ENCODE peak calls at places on chromosomes 3 and 15, in eight cellular contexts. One of them, this sample, is unnamed.

GRCh38 chr15:79978694-79979519 is 7.9 kb upstream of the BCL2A1 start:
- DNase-seq in upper lobe of left lung: no peak
- DNase-seq in fibroblast of pulmonary artery: peak
- DNase-seq in fibroblast of mammary gland: peak
- DNase-seq in WTC11: no peak
- DNase-seq in mesothelial cell of epicardium: no peak
- DNase-seq in AG04450: peak
- DNase-seq in neural crest cell: no peak
- DNase-seq in this sample: no peak

GRCh38 chr3:18445421-18446066 is 20.4 kb upstream of the SATB1 start:
- DNase-seq in upper lobe of left lung: no peak
- DNase-seq in fibroblast of pulmonary artery: no peak
- DNase-seq in fibroblast of mammary gland: no peak
- DNase-seq in WTC11: no peak
- DNase-seq in mesothelial cell of epicardium: no peak
- DNase-seq in AG04450: no peak
- DNase-seq in neural crest cell: no peak
- DNase-seq in this sample: no peak

GRCh38 chr15:49238342-49238741 is 68.3 kb downstream of the GALK2 start:
- DNase-seq in upper lobe of left lung: no peak
- DNase-seq in fibroblast of pulmonary artery: peak
- DNase-seq in fibroblast of mammary gland: peak
- DNase-seq in WTC11: no peak
- DNase-seq in mesothelial cell of epicardium: no peak
- DNase-seq in AG04450: peak
- DNase-seq in neural crest cell: no peak
- DNase-seq in this sample: no peak

GRCh38 chr3:28612232-28612631 is 263.6 kb upstream of the AZI2 start:
- DNase-seq in upper lobe of left lung: no peak
- DNase-seq in fibroblast of pulmonary artery: no peak
- DNase-seq in fibroblast of mammary gland: no peak
- DNase-seq in WTC11: no peak
- DNase-seq in mesothelial cell of epicardium: no peak
- DNase-seq in AG04450: no peak
- DNase-seq in neural crest cell: no peak
- DNase-seq in this sample: no peak

GRCh38 chr3:161273589-161274218 is 52.6 kb downstream of the NMD3 start:
- DNase-seq in upper lobe of left lung: no peak
- DNase-seq in fibroblast of pulmonary artery: peak
- DNase-seq in fibroblast of mammary gland: peak
- DNase-seq in WTC11: no peak
- DNase-seq in mesothelial cell of epicardium: no peak
- DNase-seq in AG04450: no peak
- DNase-seq in neural crest cell: peak
- DNase-seq in this sample: no peak

GRCh38 chr3:193841581-193841980 is 248.6 kb downstream of the OPA1 start:
- DNase-seq in upper lobe of left lung: no peak
- DNase-seq in fibroblast of pulmonary artery: no peak
- DNase-seq in fibroblast of mammary gland: no peak
- DNase-seq in WTC11: no peak
- DNase-seq in mesothelial cell of epicardium: no peak
- DNase-seq in AG04450: no peak
- DNase-seq in neural crest cell: no peak
- DNase-seq in this sample: no peak

GRCh38 chr3:25045291-25045690 is 382.8 kb upstream of the RARB start:
- DNase-seq in upper lobe of left lung: no peak
- DNase-seq in fibroblast of pulmonary artery: peak
- DNase-seq in fibroblast of mammary gland: no peak
- DNase-seq in WTC11: no peak
- DNase-seq in mesothelial cell of epicardium: no peak
- DNase-seq in AG04450: no peak
- DNase-seq in neural crest cell: peak
- DNase-seq in this sample: no peak

GRCh38 chr15:85149460-85150129 is 167.9 kb downstream of the PDE8A start:
- DNase-seq in upper lobe of left lung: no peak
- DNase-seq in fibroblast of pulmonary artery: no peak
- DNase-seq in fibroblast of mammary gland: no peak
- DNase-seq in WTC11: no peak
- DNase-seq in mesothelial cell of epicardium: no peak
- DNase-seq in AG04450: no peak
- DNase-seq in neural crest cell: no peak
- DNase-seq in this sample: no peak

GRCh38 chr15:70023769-70024491 is 73.8 kb downstream of the TLE3 start:
- DNase-seq in upper lobe of left lung: no peak
- DNase-seq in fibroblast of pulmonary artery: peak
- DNase-seq in fibroblast of mammary gland: peak
- DNase-seq in WTC11: no peak
- DNase-seq in mesothelial cell of epicardium: no peak
- DNase-seq in AG04450: no peak
- DNase-seq in neural crest cell: no peak
- DNase-seq in this sample: no peak

GRCh38 chr15:62742409-62743171 is 300.0 kb upstream of the TPM1 start:
- DNase-seq in upper lobe of left lung: no peak
- DNase-seq in fibroblast of pulmonary artery: peak
- DNase-seq in fibroblast of mammary gland: peak
- DNase-seq in WTC11: peak
- DNase-seq in mesothelial cell of epicardium: peak
- DNase-seq in AG04450: peak
- DNase-seq in neural crest cell: peak
- DNase-seq in this sample: peak

GRCh38 chr3:127383656-127384179 is 95.9 kb upstream of the PRR20G start:
- DNase-seq in upper lobe of left lung: no peak
- DNase-seq in fibroblast of pulmonary artery: no peak
- DNase-seq in fibroblast of mammary gland: no peak
- DNase-seq in WTC11: no peak
- DNase-seq in mesothelial cell of epicardium: no peak
- DNase-seq in AG04450: no peak
- DNase-seq in neural crest cell: no peak
- DNase-seq in this sample: no peak

DNA sequence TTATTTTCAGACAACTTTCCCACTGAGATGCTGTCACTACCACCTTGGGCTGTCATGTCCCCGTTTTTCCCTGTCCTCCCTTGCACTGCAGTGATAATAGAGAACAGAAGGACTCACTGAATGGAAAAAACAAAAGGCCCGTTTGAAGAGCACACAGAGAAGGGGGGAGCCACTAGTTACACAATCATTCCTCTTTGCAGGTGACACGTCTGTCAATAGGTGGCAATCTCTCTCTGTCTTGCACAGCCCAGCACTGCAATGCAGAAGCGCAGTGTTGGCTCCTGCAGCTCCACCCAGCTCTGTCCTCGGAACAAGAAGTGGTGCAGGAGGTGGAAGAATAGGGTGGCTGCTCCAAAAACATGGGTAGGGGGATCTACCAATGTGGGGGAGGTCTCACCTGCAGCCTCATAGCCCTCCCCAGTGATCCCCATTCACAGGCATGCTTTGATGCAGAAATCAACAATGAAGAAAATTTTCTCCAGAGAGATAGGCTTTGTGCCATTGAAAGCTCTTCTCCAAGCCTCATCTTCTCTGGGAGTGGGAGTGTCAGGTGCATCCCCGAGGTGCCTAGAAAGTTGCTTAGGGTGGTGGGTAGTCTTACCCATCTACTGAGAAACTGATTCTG is 31.8 kb downstream of the FSTL1 start:
- DNase-seq in upper lobe of left lung: no peak
- DNase-seq in fibroblast of pulmonary artery: peak
- DNase-seq in fibroblast of mammary gland: peak
- DNase-seq in WTC11: peak
- DNase-seq in mesothelial cell of epicardium: no peak
- DNase-seq in AG04450: no peak
- DNase-seq in neural crest cell: no peak
- DNase-seq in this sample: no peak
- TF ChIP-seq CTCF in upper lobe of left lung: peak
- TF ChIP-seq CTCF in fibroblast of pulmonary artery: peak
- TF ChIP-seq CTCF in fibroblast of mammary gland: no peak
- TF ChIP-seq CTCF in WTC11: no peak
- TF ChIP-seq CTCF in mesothelial cell of epicardium: no peak
- TF ChIP-seq CTCF in AG04450: no peak
- TF ChIP-seq CTCF in neural crest cell: no peak
- TF ChIP-seq CTCF in this sample: no peak

DNA sequence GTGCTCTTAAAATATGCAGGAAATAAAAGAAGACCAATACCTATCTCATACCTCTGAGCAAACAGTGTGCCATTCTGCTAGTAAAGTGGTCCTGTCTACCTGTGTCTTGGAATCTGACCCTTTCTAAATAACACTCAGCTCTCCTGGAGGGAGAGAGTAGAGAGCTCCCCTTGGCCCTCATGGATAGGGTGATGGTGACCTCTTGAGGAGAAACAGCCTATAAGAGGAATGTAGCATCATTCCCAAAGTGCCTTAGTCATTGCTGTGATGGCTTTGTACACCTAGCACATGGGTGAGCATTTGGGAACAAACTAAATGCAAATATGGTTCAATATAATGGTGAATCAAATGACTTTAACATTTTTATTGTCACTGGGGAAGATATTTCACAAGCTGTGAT is 10.0 kb downstream of the SNTN start:
- DNase-seq in upper lobe of left lung: no peak
- DNase-seq in fibroblast of pulmonary artery: no peak
- DNase-seq in fibroblast of mammary gland: peak
- DNase-seq in WTC11: peak
- DNase-seq in mesothelial cell of epicardium: no peak
- DNase-seq in AG04450: no peak
- DNase-seq in neural crest cell: no peak
- DNase-seq in this sample: no peak
- TF ChIP-seq CTCF in upper lobe of left lung: no peak
- TF ChIP-seq CTCF in fibroblast of pulmonary artery: no peak
- TF ChIP-seq CTCF in fibroblast of mammary gland: peak
- TF ChIP-seq CTCF in WTC11: no peak
- TF ChIP-seq CTCF in mesothelial cell of epicardium: no peak
- TF ChIP-seq CTCF in AG04450: peak
- TF ChIP-seq CTCF in neural crest cell: no peak
- TF ChIP-seq CTCF in this sample: no peak

DNA sequence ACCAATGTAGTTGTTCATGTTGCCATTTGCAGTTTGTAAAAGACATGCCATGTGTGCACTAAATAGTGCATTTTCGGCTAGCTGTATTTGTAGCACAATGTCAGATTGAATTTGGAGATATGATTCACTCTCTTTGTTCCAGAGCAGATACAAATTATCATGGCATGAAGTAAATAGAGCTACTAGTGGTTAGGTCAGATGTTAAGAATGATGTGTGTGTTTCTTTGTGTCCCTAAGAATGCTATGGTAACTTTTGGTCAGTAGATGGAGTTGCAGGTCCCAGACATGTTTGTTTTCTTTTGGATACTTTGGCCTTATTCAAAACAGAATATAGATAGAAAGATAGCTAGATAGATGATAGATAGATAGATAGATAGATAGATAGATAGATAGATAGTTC is 595.8 kb downstream of the NLGN1 start:
- DNase-seq in upper lobe of left lung: no peak
- DNase-seq in fibroblast of pulmonary artery: peak
- DNase-seq in fibroblast of mammary gland: peak
- DNase-seq in WTC11: no peak
- DNase-seq in mesothelial cell of epicardium: no peak
- DNase-seq in AG04450: no peak
- DNase-seq in neural crest cell: no peak
- DNase-seq in this sample: no peak
- TF ChIP-seq CTCF in upper lobe of left lung: no peak
- TF ChIP-seq CTCF in fibroblast of pulmonary artery: peak
- TF ChIP-seq CTCF in fibroblast of mammary gland: peak
- TF ChIP-seq CTCF in WTC11: no peak
- TF ChIP-seq CTCF in mesothelial cell of epicardium: no peak
- TF ChIP-seq CTCF in AG04450: peak
- TF ChIP-seq CTCF in neural crest cell: peak
- TF ChIP-seq CTCF in this sample: no peak

GRCh38 chr15:88476635-88477038 is 9.1 kb downstream of the MRPS11 start:
- DNase-seq in upper lobe of left lung: no peak
- DNase-seq in fibroblast of pulmonary artery: peak
- DNase-seq in fibroblast of mammary gland: peak
- DNase-seq in WTC11: peak
- DNase-seq in mesothelial cell of epicardium: no peak
- DNase-seq in AG04450: peak
- DNase-seq in neural crest cell: peak
- DNase-seq in this sample: no peak
- TF ChIP-seq CTCF in upper lobe of left lung: peak
- TF ChIP-seq CTCF in fibroblast of pulmonary artery: peak
- TF ChIP-seq CTCF in fibroblast of mammary gland: peak
- TF ChIP-seq CTCF in WTC11: no peak
- TF ChIP-seq CTCF in mesothelial cell of epicardium: peak
- TF ChIP-seq CTCF in AG04450: peak
- TF ChIP-seq CTCF in neural crest cell: peak
- TF ChIP-seq CTCF in this sample: no peak

DNA sequence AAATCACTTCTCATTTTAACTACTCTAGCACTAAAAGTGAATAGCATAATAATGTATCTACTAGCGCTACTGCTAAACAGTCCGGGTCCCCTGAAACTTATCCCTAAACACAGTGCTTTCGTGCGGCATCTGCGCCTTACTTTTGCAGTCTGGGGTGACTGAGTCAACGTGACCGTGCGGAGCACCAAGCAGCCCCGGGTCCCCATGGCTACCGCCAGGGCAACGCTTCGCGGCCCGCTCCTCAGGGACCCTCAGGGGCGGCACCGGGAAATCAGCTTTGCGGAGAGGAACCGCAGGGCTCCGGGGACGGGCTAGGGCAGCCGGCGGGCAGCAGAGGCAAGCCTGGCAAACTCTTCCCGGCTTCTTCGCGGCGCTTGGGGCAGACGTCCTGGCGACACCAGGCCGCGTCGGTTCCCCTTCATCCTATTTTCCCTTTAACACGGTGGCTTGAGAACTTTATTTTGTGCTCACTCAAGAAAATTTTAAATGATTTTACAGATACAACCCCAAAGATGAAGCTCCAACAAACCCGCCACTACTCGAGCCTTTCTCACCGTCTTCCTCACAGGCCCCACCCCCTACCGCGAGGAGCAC is 753 bp upstream of the DIPK2A start:
- DNase-seq in upper lobe of left lung: peak
- DNase-seq in fibroblast of pulmonary artery: no peak
- DNase-seq in fibroblast of mammary gland: peak
- DNase-seq in WTC11: peak
- DNase-seq in mesothelial cell of epicardium: peak
- DNase-seq in AG04450: no peak
- DNase-seq in neural crest cell: peak
- DNase-seq in this sample: no peak
- TF ChIP-seq CTCF in upper lobe of left lung: peak
- TF ChIP-seq CTCF in fibroblast of pulmonary artery: no peak
- TF ChIP-seq CTCF in fibroblast of mammary gland: no peak
- TF ChIP-seq CTCF in WTC11: no peak
- TF ChIP-seq CTCF in mesothelial cell of epicardium: peak
- TF ChIP-seq CTCF in AG04450: no peak
- TF ChIP-seq CTCF in neural crest cell: peak
- TF ChIP-seq CTCF in this sample: no peak

GRCh38 chr3:72587282-72587681 is 261.0 kb downstream of the SHQ1 start:
- DNase-seq in upper lobe of left lung: no peak
- DNase-seq in fibroblast of pulmonary artery: no peak
- DNase-seq in fibroblast of mammary gland: no peak
- DNase-seq in WTC11: peak
- DNase-seq in mesothelial cell of epicardium: no peak
- DNase-seq in AG04450: no peak
- DNase-seq in neural crest cell: no peak
- DNase-seq in this sample: no peak
- TF ChIP-seq CTCF in upper lobe of left lung: no peak
- TF ChIP-seq CTCF in fibroblast of pulmonary artery: no peak
- TF ChIP-seq CTCF in fibroblast of mammary gland: no peak
- TF ChIP-seq CTCF in WTC11: no peak
- TF ChIP-seq CTCF in mesothelial cell of epicardium: no peak
- TF ChIP-seq CTCF in AG04450: no peak
- TF ChIP-seq CTCF in neural crest cell: no peak
- TF ChIP-seq CTCF in this sample: no peak

GRCh38 chr3:112120485-112120836 is 12.6 kb downstream of the GCSAM start:
- DNase-seq in upper lobe of left lung: no peak
- DNase-seq in fibroblast of pulmonary artery: no peak
- DNase-seq in fibroblast of mammary gland: no peak
- DNase-seq in WTC11: no peak
- DNase-seq in mesothelial cell of epicardium: no peak
- DNase-seq in AG04450: no peak
- DNase-seq in neural crest cell: no peak
- DNase-seq in this sample: no peak
- TF ChIP-seq CTCF in upper lobe of left lung: no peak
- TF ChIP-seq CTCF in fibroblast of pulmonary artery: no peak
- TF ChIP-seq CTCF in fibroblast of mammary gland: no peak
- TF ChIP-seq CTCF in WTC11: no peak
- TF ChIP-seq CTCF in mesothelial cell of epicardium: no peak
- TF ChIP-seq CTCF in AG04450: no peak
- TF ChIP-seq CTCF in neural crest cell: no peak
- TF ChIP-seq CTCF in this sample: no peak

GRCh38 chr3:14411988-14412387 is 9.6 kb downstream of the SLC6A6 start:
- DNase-seq in upper lobe of left lung: no peak
- DNase-seq in fibroblast of pulmonary artery: no peak
- DNase-seq in fibroblast of mammary gland: no peak
- DNase-seq in WTC11: peak
- DNase-seq in mesothelial cell of epicardium: no peak
- DNase-seq in AG04450: no peak
- DNase-seq in neural crest cell: no peak
- DNase-seq in this sample: no peak
- TF ChIP-seq CTCF in upper lobe of left lung: no peak
- TF ChIP-seq CTCF in fibroblast of pulmonary artery: peak
- TF ChIP-seq CTCF in fibroblast of mammary gland: no peak
- TF ChIP-seq CTCF in WTC11: no peak
- TF ChIP-seq CTCF in mesothelial cell of epicardium: no peak
- TF ChIP-seq CTCF in AG04450: peak
- TF ChIP-seq CTCF in neural crest cell: peak
- TF ChIP-seq CTCF in this sample: no peak

This sample was measured in omental fat pad.